ENCODE peak calls at places on chromosomes 13 and 19, in nine cellular contexts. One of them, this sample, is unnamed.

GRCh38 chr19:52170863-52171320 is 529 bp downstream of the ZNF836 start:
- DNase-seq in A172: no peak
- DNase-seq in foreskin melanocyte: peak; percentile 11
- DNase-seq in NCI-H345: no peak
- DNase-seq in pancreas: peak; percentile 28
- DNase-seq in RCC 7860: no peak
- DNase-seq in non-pigmented ciliary epithelial cell: no peak
- DNase-seq in mucosa of descending colon: peak; percentile 60
- DNase-seq in esophagus squamous epithelium: no peak
- DNase-seq in this sample: peak; percentile 40

GRCh38 chr19:47613165-47614146 is 4.5 kb downstream of the BICRA start:
- DNase-seq in A172: no peak
- DNase-seq in foreskin melanocyte: no peak
- DNase-seq in NCI-H345: no peak
- DNase-seq in pancreas: no peak
- DNase-seq in RCC 7860: no peak
- DNase-seq in non-pigmented ciliary epithelial cell: no peak
- DNase-seq in mucosa of descending colon: no peak
- DNase-seq in esophagus squamous epithelium: no peak
- DNase-seq in this sample: no peak

GRCh38 chr13:113029487-113030258 is 60.7 kb downstream of the MCF2L start:
- DNase-seq in A172: peak; percentile 22
- DNase-seq in foreskin melanocyte: no peak
- DNase-seq in NCI-H345: peak; percentile 55
- DNase-seq in pancreas: no peak
- DNase-seq in RCC 7860: no peak
- DNase-seq in non-pigmented ciliary epithelial cell: no peak
- DNase-seq in mucosa of descending colon: peak; percentile 67
- DNase-seq in esophagus squamous epithelium: no peak
- DNase-seq in this sample: peak; percentile 41

GRCh38 chr13:113544071-113544891 is 40.3 kb upstream of the TFDP1 start:
- DNase-seq in A172: no peak
- DNase-seq in foreskin melanocyte: no peak
- DNase-seq in NCI-H345: no peak
- DNase-seq in pancreas: no peak
- DNase-seq in RCC 7860: no peak
- DNase-seq in non-pigmented ciliary epithelial cell: no peak
- DNase-seq in mucosa of descending colon: no peak
- DNase-seq in esophagus squamous epithelium: no peak
- DNase-seq in this sample: no peak

GRCh38 chr13:105798541-105798940 is 736.9 kb downstream of the EFNB2 start:
- DNase-seq in A172: no peak
- DNase-seq in foreskin melanocyte: no peak
- DNase-seq in NCI-H345: no peak
- DNase-seq in pancreas: no peak
- DNase-seq in RCC 7860: no peak
- DNase-seq in non-pigmented ciliary epithelial cell: no peak
- DNase-seq in mucosa of descending colon: no peak
- DNase-seq in esophagus squamous epithelium: no peak
- DNase-seq in this sample: no peak

GRCh38 chr13:44388427-44388826 is 14.8 kb downstream of the SERP2 start:
- DNase-seq in A172: no peak
- DNase-seq in foreskin melanocyte: no peak
- DNase-seq in NCI-H345: no peak
- DNase-seq in pancreas: no peak
- DNase-seq in RCC 7860: no peak
- DNase-seq in non-pigmented ciliary epithelial cell: no peak
- DNase-seq in mucosa of descending colon: no peak
- DNase-seq in esophagus squamous epithelium: no peak
- DNase-seq in this sample: no peak

GRCh38 chr13:19089315-19089714 is 92.3 kb downstream of the TUBA3C start:
- DNase-seq in A172: no peak
- DNase-seq in foreskin melanocyte: no peak
- DNase-seq in NCI-H345: no peak
- DNase-seq in pancreas: no peak
- DNase-seq in RCC 7860: no peak
- DNase-seq in non-pigmented ciliary epithelial cell: no peak
- DNase-seq in mucosa of descending colon: no peak
- DNase-seq in esophagus squamous epithelium: no peak
- DNase-seq in this sample: no peak

GRCh38 chr19:4066176-4066606 is 508 bp downstream of the ZBTB7A start:
- DNase-seq in A172: no peak
- DNase-seq in foreskin melanocyte: no peak
- DNase-seq in NCI-H345: no peak
- DNase-seq in pancreas: peak; percentile 74
- DNase-seq in RCC 7860: no peak
- DNase-seq in non-pigmented ciliary epithelial cell: no peak
- DNase-seq in mucosa of descending colon: peak; percentile 81
- DNase-seq in esophagus squamous epithelium: no peak
- DNase-seq in this sample: no peak

GRCh38 chr19:14517840-14518505 is at the start of gene DNAJB1:
- DNase-seq in A172: peak; percentile 62
- DNase-seq in foreskin melanocyte: peak; percentile 57
- DNase-seq in NCI-H345: peak; percentile 59
- DNase-seq in pancreas: peak; percentile 84
- DNase-seq in RCC 7860: peak; percentile 61
- DNase-seq in non-pigmented ciliary epithelial cell: no peak
- DNase-seq in mucosa of descending colon: peak; percentile 92
- DNase-seq in esophagus squamous epithelium: no peak
- DNase-seq in this sample: no peak